ENCODE peak calls at places on chromosomes 12 and 14, in four cellular contexts. U is HepG2, P is K562, S is GM12878. X is an unnamed sample. For H3K79me2, the result is how much of the 10 kb centered on the place peaks cover.

GRCh38 chr12:95083938-95084337 is 10.5 kb upstream of the NR2C1 start:
- DNase-seq in U (no peak), P (no peak), S (no peak), X (no peak)

GRCh38 chr14:61565181-61565580 is 130.1 kb upstream of the HIF1A start:
- DNase-seq in U (no peak), P (no peak), S (no peak), X (no peak)

GRCh38 chr12:3628629-3629028 is 124.3 kb downstream of the CRACR2A start:
- DNase-seq in U (no peak), P (no peak), S (no peak), X (peak)

GRCh38 chr14:95330591-95331370 is 11.1 kb upstream of the CLMN start:
- DNase-seq in U (no peak), P (no peak), S (no peak), X (no peak)

GRCh38 chr12:50550530-50551223 is 45.9 kb downstream of the DIP2B start:
- DNase-seq in U (no peak), P (peak), S (no peak), X (no peak)

GRCh38 chr14:87632796-87633195 is 360.2 kb downstream of the GALC start:
- DNase-seq in U (no peak), P (no peak), S (no peak), X (no peak)

GRCh38 chr12:32921397-32921796 is 24.8 kb upstream of the PKP2 start:
- DNase-seq in U (no peak), P (no peak), S (no peak), X (no peak)

GRCh38 chr12:42756841-42757661 is 167.5 kb upstream of the PRICKLE1 start:
- DNase-seq in U (no peak), P (no peak), S (no peak), X (no peak)

GRCh38 chr14:35829449-35829848 is 3.3 kb downstream of the BRMS1L start:
- DNase-seq in U (no peak), P (no peak), S (no peak), X (no peak)

GRCh38 chr12:125525879-125526278 is 460.6 kb downstream of the AACS start:
- DNase-seq in U (no peak), P (no peak), S (no peak), X (no peak)
- H3K79me2 ChIP-seq in U (under half), P (under half), S (under half), X (under half)

DNA sequence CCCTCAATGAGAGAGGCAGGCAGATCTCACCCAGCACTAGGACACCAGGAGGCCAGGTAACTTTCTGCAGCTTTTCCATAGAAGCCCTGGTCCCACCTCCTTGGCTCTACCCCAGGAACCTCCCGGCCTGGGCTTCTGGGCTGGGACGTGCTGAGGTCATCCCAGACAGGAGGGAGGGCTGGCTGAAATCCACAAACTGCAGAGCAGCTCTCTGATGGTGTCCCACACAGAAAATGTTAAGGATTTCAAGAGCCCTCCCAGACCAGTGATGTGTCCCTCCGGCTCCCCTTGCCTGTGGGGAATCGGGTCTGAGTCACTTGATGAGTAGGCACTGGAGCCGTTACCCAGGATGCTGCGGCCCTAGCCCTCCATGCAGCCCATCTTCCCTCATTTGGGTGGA is 124.1 kb downstream of the ESRRB start:
- DNase-seq in U (no peak), P (no peak), S (no peak), X (no peak)
- TF ChIP-seq RFX5 in U (no peak), P (no peak), S (no peak), X (no peak)

GRCh38 chr12:64400041-64400440 is 4.2 kb upstream of the XPOT start:
- DNase-seq in U (no peak), P (no peak), S (no peak), X (no peak)
- TF ChIP-seq SMC3 in U (no peak), P (no peak), S (no peak), X (no peak)

DNA sequence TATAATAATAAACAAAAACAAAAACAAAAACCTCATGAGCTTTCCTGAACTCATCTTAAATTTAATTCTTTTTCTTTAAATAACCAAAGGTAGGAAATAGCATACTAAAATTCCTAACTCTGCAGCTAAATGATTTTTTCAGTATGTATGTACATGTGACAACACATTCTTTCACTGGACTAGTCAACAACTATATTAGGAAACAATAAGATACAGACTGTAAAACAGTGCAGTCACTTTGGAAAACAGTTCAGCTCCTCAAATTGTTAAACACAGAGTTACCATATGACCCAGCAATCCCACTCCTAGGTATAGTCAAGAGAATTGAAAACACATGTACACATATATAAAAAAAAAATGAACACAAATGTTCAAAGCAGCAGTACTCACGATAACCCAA is 64.7 kb downstream of the SPPL3 start:
- DNase-seq in U (no peak), P (no peak), S (no peak), X (no peak)
- H3K79me2 ChIP-seq in U (under half), P (under half), S (half or more), X (under half)

DNA sequence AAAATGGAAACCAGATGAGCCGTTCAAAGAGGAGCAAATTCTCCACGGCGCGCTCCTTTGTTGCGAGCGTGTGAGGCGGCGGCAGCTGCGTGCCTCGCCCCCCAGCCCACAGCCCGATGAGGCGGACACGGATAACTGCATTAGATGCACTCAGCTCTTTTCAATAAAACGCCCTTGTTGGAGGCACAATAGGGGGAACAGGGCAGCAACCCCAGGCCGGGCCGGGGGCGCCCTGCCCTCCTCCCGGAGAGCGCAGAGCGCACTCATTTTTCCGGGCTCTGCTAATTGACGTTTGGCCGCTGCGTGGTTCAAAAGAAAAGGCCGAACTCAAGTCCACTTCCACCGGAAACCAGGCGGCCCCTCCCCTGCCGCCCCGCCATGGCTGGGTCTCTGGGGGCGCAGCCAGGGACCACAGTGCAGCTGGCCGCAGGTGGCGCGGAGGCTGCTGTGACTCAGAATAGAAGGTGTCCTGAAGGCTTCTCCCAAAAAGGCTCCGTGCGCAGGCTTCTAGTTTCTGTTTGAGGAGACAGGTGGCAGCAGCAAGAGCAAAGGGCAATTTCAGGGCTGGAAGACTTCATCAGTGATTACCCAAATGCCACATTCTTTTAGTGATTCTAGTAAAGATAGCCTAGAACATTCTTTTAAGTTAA is 29.0 kb upstream of the SMOC1 start:
- DNase-seq in U (peak), P (no peak), S (no peak), X (no peak)
- TF ChIP-seq RFX5 in U (no peak), P (no peak), S (no peak), X (no peak)

DNA sequence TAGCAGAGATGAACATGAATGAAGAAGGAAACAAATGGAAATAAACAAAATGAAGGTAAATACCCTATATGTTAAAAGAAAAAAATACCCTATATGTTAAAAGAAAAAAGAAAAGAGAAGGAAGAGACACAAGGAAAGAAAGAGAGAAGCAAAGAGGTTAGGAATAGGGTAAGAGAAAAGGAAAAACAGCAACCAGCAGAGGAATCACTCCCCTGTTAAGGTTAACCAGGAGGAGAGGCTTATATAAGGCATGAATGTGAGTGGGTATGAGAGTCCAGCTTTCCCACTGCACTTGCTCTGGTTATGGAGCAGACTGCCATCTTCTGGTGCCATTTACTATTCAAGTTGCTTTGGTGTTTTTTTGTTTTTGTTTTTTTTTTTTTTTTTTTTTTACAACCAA is 3.1 kb downstream of the PPP1R3E start:
- DNase-seq in U (peak), P (no peak), S (no peak), X (no peak)
- TF ChIP-seq SMC3 in U (peak), P (no peak), S (peak), X (peak)

GRCh38 chr12:45730842-45731336 is 1.4 kb downstream of the ARID2 start:
- DNase-seq in U (peak), P (no peak), S (no peak), X (no peak)

GRCh38 chr12:45732936-45733335 is 3.4 kb downstream of the ARID2 start:
- DNase-seq in U (no peak), P (no peak), S (no peak), X (no peak)

GRCh38 chr12:45731376-45731775 is 1.9 kb downstream of the ARID2 start:
- DNase-seq in U (no peak), P (no peak), S (no peak), X (no peak)

GRCh38 chr12:45730116-45730841 is 773 bp downstream of the ARID2 start:
- DNase-seq in U (no peak), P (peak), S (no peak), X (peak)

GRCh38 chr12:45732250-45732649 is 2.7 kb downstream of the ARID2 start:
- DNase-seq in U (no peak), P (no peak), S (no peak), X (no peak)
- H3K79me2 ChIP-seq in U (half or more), P (half or more), S (half or more), X (half or more)

GRCh38 chr14:102770147-102770909 is 6.9 kb upstream of the TRAF3 start:
- DNase-seq in U (no peak), P (peak), S (no peak), X (no peak)
- TF ChIP-seq RFX5 in U (no peak), P (no peak), S (no peak), X (no peak)

X was measured in SK-N-SH.